ENCODE peak calls at places on chromosomes 2 and 18, in six cellular contexts. Z is transverse colon, E is prostate gland, C is A549, G is ovary, R is body of pancreas. L is an unnamed sample.

GRCh38 chr2:1716441-1716840 is 27.9 kb downstream of the PXDN start:
- DNase-seq in Z (no peak), E (no peak), R (no peak), G (no peak), C (no peak), L (peak)

GRCh38 chr2:156132130-156132529 is 200.4 kb downstream of the NR4A2 start:
- DNase-seq in E (no peak), C (no peak), Z (no peak), G (no peak), R (no peak), L (no peak)

GRCh38 chr18:2651981-2652380 is 3.5 kb upstream of the SMCHD1 start:
- DNase-seq in C (no peak), R (no peak), E (no peak), G (no peak), Z (no peak), L (no peak)

GRCh38 chr2:72361042-72361441 is 213.4 kb upstream of the CYP26B1 start:
- DNase-seq in C (no peak), G (no peak), E (no peak), Z (no peak), R (no peak), L (no peak)

GRCh38 chr2:71773218-71773617 is 319.9 kb downstream of the DYSF start:
- DNase-seq in C (no peak), R (no peak), Z (no peak), G (no peak), E (no peak), L (no peak)

GRCh38 chr2:165450141-165450540 is 19.4 kb upstream of the CSRNP3 start:
- DNase-seq in G (no peak), R (no peak), Z (no peak), E (no peak), C (no peak), L (no peak)

GRCh38 chr2:159677654-159678053 is 34.7 kb upstream of the MARCHF7 start:
- DNase-seq in R (no peak), G (no peak), C (no peak), E (no peak), Z (no peak), L (no peak)

GRCh38 chr2:181999911-182000310 is 14.3 kb downstream of the PPP1R1C start:
- DNase-seq in Z (no peak), G (no peak), E (no peak), R (no peak), C (no peak), L (no peak)

GRCh38 chr2:118805061-118805690 is 42.3 kb downstream of the EN1 start:
- DNase-seq in G (no peak), E (no peak), C (no peak), Z (no peak), R (no peak), L (no peak)

GRCh38 chr2:216210711-216211131 is 101.6 kb downstream of the XRCC5 start:
- DNase-seq in C (no peak), Z (no peak), E (no peak), G (no peak), R (no peak), L (no peak)

GRCh38 chr18:23828426-23828825 is 139.2 kb downstream of the LAMA3 start:
- DNase-seq in G (no peak), C (peak), E (no peak), R (peak), Z (no peak), L (no peak)

GRCh38 chr2:191878576-191879298 is 31.8 kb upstream of the CAVIN2 start:
- DNase-seq in E (no peak), R (no peak), G (no peak), C (no peak), Z (no peak), L (no peak)

GRCh38 chr2:21118302-21118920 is 5.4 kb upstream of the TDRD15 start:
- DNase-seq in Z (no peak), G (no peak), R (peak), E (no peak), C (peak), L (no peak)

GRCh38 chr2:136238552-136239346 is 120.8 kb upstream of the CXCR4 start:
- DNase-seq in R (peak), Z (no peak), G (no peak), E (no peak), C (no peak), L (no peak)

GRCh38 chr2:202009019-202009481 is 24.6 kb upstream of the FZD7 start:
- DNase-seq in E (no peak), Z (no peak), C (no peak), G (no peak), R (no peak), L (no peak)

GRCh38 chr2:168568476-168569227 is 112.6 kb downstream of the CERS6 start:
- DNase-seq in G (no peak), C (no peak), Z (no peak), E (no peak), R (peak), L (no peak)

DNA sequence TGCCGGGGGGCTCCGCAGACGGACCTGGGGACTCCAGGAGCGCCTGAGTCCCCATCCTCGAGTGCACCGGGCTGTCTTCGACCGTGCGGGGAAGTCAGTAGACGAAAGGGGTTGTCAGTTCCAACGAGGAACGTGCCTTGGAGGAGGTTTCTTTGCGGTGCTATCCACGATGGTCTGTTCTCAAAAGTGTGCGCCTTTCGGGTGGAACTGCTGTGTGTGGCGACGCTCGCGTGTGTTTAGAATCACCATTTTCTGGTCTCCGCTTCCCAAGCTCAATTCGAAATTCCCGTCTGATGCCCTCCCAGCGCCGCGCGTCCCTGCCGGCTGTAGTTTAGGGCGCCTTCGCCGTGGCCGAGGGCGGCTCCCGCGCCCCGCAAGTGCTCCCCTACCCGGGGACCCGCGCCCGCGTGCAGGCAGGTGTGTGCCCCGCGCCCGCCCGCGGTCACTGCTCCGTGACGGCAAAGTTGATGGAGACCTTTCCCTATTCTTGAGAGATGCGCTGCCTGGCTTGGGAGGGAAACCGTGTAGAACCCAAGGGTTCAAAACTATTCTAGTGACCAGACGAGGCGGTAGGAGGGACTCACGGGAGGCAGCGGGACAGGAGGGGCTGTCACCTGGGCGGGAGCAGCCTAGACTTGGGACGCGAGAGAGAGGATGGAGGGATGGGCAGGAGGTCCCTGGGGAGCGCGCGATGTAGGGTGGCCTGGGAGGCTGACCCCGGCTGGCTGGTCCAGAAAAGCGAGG is 959 bp downstream of the DOK6 start:
- DNase-seq in Z (no peak), R (no peak), C (peak), G (no peak), E (no peak), L (peak)
- H3K4me3 ChIP-seq in Z (peak), R (no peak), C (peak), G (peak), E (peak), L (peak)

DNA sequence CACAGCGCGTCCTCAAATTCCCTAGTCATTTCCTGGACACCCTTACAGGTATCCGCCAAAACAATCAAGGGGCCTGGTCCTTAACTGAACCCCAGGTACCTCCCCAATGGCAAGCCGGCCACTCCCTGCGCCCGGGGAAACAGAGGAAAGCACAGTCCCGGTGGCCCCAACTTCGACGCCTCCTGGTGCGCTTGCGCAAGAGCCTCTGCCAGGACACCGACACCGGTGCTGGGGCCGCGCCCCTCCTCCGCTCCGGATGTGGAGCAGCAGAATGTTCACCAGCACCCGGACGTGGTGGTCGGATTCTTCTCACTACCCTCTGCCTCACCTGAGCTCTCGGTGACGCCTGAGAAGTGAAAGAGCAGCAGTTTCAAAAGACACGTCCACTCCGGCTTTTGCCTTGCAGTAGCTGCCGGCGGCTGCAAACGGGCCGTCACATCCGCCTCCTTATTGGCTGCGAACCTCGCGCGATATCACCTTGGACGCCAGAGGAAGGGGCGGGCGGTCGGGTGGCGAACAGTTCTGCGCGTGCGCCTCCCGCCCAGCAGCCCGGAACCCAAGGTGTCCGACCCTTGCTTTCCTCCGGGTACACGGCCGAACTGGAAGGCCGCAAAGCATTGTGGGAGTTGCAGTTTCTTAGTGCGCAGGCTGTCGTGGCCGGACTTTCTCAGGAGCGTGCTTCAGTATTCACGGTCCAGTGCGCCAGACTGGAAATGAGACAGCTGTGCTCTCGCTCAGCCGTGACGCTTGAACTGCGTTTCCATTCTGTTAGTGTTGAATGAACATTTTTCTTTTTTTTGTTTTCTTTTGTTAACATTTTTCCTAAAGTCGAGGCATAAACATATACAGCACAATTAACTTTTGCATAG is at the start of gene TXNDC9:
- DNase-seq in Z (peak), R (peak), G (peak), C (peak), E (peak), L (peak)
- TF ChIP-seq POLR2A in Z (peak), R (peak), G (peak), C (peak), E (peak), L (no peak)

GRCh38 chr2:153866595-153866994 is 5.1 kb upstream of the GALNT13 start:
- DNase-seq in Z (no peak), C (no peak), G (no peak), E (no peak), R (no peak), L (no peak)

GRCh38 chr2:153872311-153873061 is 764 bp downstream of the GALNT13 start:
- DNase-seq in G (peak), C (no peak), R (no peak), E (no peak), Z (no peak), L (no peak)

GRCh38 chr2:153871231-153872221 is at the start of gene GALNT13:
- DNase-seq in E (no peak), C (peak), Z (no peak), R (peak), G (peak), L (peak)

GRCh38 chr2:153873062-153874048 is 1.6 kb downstream of the GALNT13 start:
- DNase-seq in E (no peak), R (no peak), Z (no peak), G (no peak), C (no peak), L (no peak)

GRCh38 chr2:153870308-153870707 is 1.4 kb upstream of the GALNT13 start:
- DNase-seq in Z (no peak), G (no peak), E (no peak), R (no peak), C (no peak), L (no peak)
- TF ChIP-seq CTCF in Z (no peak), G (no peak), E (no peak), R (no peak), C (peak), L (no peak)

DNA sequence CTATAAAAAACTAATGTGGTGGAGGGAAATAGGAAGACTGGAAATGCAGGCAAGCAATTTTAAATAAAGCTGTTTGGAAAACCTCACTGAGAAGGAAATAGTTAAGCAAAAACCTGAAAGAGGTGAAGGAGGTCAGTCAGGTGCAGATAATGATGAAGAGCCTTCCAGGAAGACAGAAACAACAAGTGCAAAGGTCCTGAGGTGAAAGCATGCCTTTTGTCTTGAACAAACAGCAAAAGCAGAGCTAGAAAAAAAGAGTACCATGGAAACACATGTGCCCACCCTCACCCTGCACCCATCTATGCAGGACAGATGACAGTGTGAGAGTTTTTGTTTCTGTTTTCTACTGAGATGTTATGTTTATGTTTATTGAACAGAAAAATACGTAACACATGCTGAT is 8.1 kb upstream of the ZBTB14 start:
- DNase-seq in R (no peak), E (no peak), Z (no peak), G (no peak), C (no peak), L (no peak)
- H3K4me3 ChIP-seq in R (no peak), E (no peak), Z (no peak), G (no peak), C (no peak), L (no peak)

DNA sequence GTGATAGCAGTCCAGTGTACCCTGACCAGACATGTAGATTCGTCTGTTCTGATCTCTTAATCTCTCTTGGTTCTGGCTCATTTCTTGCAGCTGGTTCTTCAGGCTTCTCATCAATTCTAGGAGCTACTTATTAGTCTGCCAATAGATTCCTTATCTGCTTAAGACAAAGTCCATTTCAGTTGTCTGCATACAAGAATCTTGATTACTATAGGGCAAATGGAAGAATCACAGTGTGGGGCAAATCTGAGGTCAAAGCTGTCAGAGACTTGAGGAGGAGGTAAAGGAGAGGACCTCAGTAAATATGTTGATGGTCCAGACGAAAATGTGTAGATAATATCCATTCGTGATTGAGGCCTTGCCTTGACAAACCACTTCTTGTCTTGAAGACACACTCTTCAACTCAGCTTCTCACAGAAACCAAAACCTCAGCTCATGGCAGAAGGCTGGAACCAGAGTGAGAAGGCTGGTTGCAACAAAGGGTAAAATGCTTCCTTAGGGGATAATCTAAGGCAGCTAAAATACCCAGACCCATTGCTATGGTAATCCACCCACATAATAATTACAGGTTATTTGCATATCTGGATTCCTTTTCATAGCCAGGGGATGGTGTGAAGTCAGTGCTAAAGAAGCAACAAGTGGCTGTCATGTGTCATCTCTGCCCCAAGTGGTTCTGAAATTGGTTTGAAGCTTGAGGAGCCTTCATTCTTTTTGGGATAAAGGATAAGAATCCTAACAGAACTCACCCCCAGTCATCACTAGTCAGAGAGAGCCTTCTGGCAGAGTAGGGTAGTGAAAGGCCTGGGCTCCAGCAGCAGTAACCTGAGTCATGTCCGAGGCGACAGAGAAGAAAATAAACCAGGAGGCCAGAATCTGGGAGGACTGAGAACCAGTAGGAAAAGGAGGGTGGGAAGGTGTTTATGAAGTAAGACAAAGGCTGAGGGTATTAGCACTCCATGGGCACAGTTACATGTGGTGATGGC is 29.2 kb upstream of the PELI1 start:
- DNase-seq in C (no peak), G (no peak), E (no peak), R (no peak), Z (no peak), L (no peak)
- TF ChIP-seq POLR2A in C (no peak), G (no peak), E (no peak), R (no peak), Z (no peak), L (no peak)

DNA sequence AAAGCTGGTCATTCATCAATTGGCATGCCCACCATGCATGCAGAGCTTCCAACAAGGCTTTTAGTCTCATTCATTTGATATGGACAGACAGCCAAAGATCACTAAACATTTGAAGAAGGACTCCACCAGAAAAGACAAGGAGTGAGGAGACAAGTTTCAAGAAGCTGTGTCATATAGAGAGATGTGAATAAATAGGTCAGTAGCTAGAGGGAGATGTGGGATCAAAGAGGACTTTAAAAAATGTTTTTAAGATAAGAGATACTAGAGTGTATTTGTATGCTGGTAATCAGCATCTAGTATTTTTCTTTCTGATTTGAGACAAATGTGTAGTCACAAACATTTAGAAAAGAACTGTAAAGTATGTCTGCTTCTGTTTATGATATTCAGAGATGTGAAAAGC is 48.5 kb downstream of the ANTXR1 start:
- DNase-seq in R (no peak), E (no peak), C (no peak), Z (no peak), G (no peak), L (no peak)
- TF ChIP-seq CTCF in R (no peak), E (no peak), C (no peak), Z (no peak), G (no peak), L (no peak)

GRCh38 chr2:234169676-234170075 is 119.2 kb downstream of the SPP2 start:
- DNase-seq in R (no peak), G (no peak), C (no peak), Z (no peak), E (no peak), L (no peak)
- H3K4me3 ChIP-seq in R (no peak), G (no peak), C (no peak), Z (no peak), E (no peak), L (no peak)

GRCh38 chr18:22088029-22088428 is 81.4 kb upstream of the GATA6 start:
- DNase-seq in C (no peak), G (no peak), E (no peak), R (peak), Z (peak), L (no peak)
- TF ChIP-seq POLR2A in C (no peak), G (no peak), E (no peak), R (peak), Z (no peak), L (no peak)

L was measured in lower leg skin.